ENCODE peak calls at places on chromosome 16, in four cellular contexts. One of them, this sample, is unnamed.

GRCh38 chr16:2904100-2904921 is 7.4 kb upstream of the FLYWCH1 start:
- DNase-seq in HepG2: peak
- DNase-seq in SK-N-SH: peak
- DNase-seq in K562: peak
- DNase-seq in this sample: peak

GRCh38 chr16:78791011-78791410 is 691.6 kb downstream of the WWOX start:
- DNase-seq in HepG2: no peak
- DNase-seq in SK-N-SH: no peak
- DNase-seq in K562: no peak
- DNase-seq in this sample: no peak

GRCh38 chr16:26133401-26133800 is 441.6 kb downstream of the HS3ST4 start:
- DNase-seq in HepG2: no peak
- DNase-seq in SK-N-SH: no peak
- DNase-seq in K562: no peak
- DNase-seq in this sample: no peak

GRCh38 chr16:57038151-57038550 is 48.8 kb downstream of the NLRC5 start:
- DNase-seq in HepG2: no peak
- DNase-seq in SK-N-SH: no peak
- DNase-seq in K562: no peak
- DNase-seq in this sample: no peak

GRCh38 chr16:87951550-87952538 is 610 bp downstream of the BANP start:
- DNase-seq in HepG2: peak
- DNase-seq in SK-N-SH: peak
- DNase-seq in K562: peak
- DNase-seq in this sample: no peak

GRCh38 chr16:57761957-57762356 is 26.4 kb downstream of the KATNB1 start:
- DNase-seq in HepG2: no peak
- DNase-seq in SK-N-SH: no peak
- DNase-seq in K562: no peak
- DNase-seq in this sample: no peak

GRCh38 chr16:2019919-2020831 is 590 bp downstream of the NPW start:
- DNase-seq in HepG2: no peak
- DNase-seq in SK-N-SH: peak
- DNase-seq in K562: peak
- DNase-seq in this sample: peak

GRCh38 chr16:87244646-87245197 is 72.5 kb downstream of the C16orf95 start:
- DNase-seq in HepG2: no peak
- DNase-seq in SK-N-SH: no peak
- DNase-seq in K562: no peak
- DNase-seq in this sample: no peak

GRCh38 chr16:48607056-48607825 is 2.7 kb downstream of the N4BP1 start:
- DNase-seq in HepG2: no peak
- DNase-seq in SK-N-SH: no peak
- DNase-seq in K562: no peak
- DNase-seq in this sample: no peak

GRCh38 chr16:643050-643368 is 1.4 kb downstream of the MCRIP2 start:
- DNase-seq in HepG2: no peak
- DNase-seq in SK-N-SH: no peak
- DNase-seq in K562: peak
- DNase-seq in this sample: no peak

GRCh38 chr16:2497116-2497630 is 16.6 kb upstream of the ATP6V0C start:
- DNase-seq in HepG2: no peak
- DNase-seq in SK-N-SH: peak
- DNase-seq in K562: peak
- DNase-seq in this sample: no peak

GRCh38 chr16:28494141-28494851 is at the start of gene APOBR:
- DNase-seq in HepG2: no peak
- DNase-seq in SK-N-SH: no peak
- DNase-seq in K562: peak
- DNase-seq in this sample: no peak

GRCh38 chr16:2821483-2822157 is 4.6 kb downstream of the PRSS21 start:
- DNase-seq in HepG2: no peak
- DNase-seq in SK-N-SH: peak
- DNase-seq in K562: no peak
- DNase-seq in this sample: no peak

GRCh38 chr16:2032285-2033056 is 5.8 kb downstream of the NHERF2 start:
- DNase-seq in HepG2: no peak
- DNase-seq in SK-N-SH: no peak
- DNase-seq in K562: peak
- DNase-seq in this sample: no peak

GRCh38 chr16:70475054-70475871 is 20.9 kb downstream of the FCSK start:
- DNase-seq in HepG2: no peak
- DNase-seq in SK-N-SH: no peak
- DNase-seq in K562: no peak
- DNase-seq in this sample: no peak

GRCh38 chr16:56675685-56676210 is 6.1 kb downstream of the MT1H start:
- DNase-seq in HepG2: no peak
- DNase-seq in SK-N-SH: no peak
- DNase-seq in K562: peak
- DNase-seq in this sample: peak

GRCh38 chr16:66948034-66948821 is 12.8 kb upstream of the CES3 start:
- DNase-seq in HepG2: no peak
- DNase-seq in SK-N-SH: no peak
- DNase-seq in K562: no peak
- DNase-seq in this sample: no peak

GRCh38 chr16:1941162-1941923 is 1.7 kb downstream of the MSRB1 start:
- DNase-seq in HepG2: peak
- DNase-seq in SK-N-SH: peak
- DNase-seq in K562: peak
- DNase-seq in this sample: peak

GRCh38 chr16:58025351-58026138 is at the start of gene MMP15:
- DNase-seq in HepG2: peak
- DNase-seq in SK-N-SH: peak
- DNase-seq in K562: peak
- DNase-seq in this sample: peak

DNA sequence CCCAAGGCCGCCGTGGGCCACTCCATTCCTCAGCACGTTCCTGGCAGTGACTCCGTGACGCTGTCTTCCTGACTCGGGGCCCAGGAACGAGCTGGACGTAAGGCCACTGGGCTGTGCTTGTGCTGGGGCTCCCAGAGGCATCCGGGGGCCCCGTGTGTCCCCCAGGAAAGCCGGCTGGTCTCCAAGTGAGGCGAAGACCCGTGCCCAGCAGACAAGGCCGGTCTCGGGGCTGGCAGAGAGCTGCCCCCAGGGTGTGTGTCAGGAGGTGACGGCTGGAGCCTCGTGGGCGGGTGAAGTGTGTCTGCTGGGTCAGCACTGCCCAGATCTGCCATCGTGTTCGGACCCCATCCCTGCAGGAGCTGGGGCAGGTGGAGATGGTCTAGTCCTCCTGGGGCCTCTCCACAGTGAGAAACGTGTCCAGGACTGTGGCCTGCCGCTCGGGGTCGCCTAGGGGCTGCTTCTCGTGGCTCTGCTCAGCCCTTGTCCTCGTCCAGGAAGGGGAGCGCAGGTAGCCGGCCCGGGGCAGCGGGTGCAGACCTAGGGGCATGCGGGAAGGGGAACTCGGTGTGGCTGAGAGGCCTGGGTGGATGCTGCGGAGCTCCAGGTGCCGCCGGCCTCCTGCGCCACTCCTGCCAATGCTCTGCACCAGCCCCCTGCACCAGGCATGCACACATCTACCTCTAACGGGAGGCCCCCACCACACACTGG is 13.1 kb downstream of the DBNDD1 start:
- DNase-seq in HepG2: no peak
- DNase-seq in SK-N-SH: no peak
- DNase-seq in K562: no peak
- DNase-seq in this sample: no peak
- TF ChIP-seq FOXJ3 in HepG2: no peak
- TF ChIP-seq FOXJ3 in SK-N-SH: no peak
- TF ChIP-seq FOXJ3 in K562: no peak
- TF ChIP-seq FOXJ3 in this sample: no peak

DNA sequence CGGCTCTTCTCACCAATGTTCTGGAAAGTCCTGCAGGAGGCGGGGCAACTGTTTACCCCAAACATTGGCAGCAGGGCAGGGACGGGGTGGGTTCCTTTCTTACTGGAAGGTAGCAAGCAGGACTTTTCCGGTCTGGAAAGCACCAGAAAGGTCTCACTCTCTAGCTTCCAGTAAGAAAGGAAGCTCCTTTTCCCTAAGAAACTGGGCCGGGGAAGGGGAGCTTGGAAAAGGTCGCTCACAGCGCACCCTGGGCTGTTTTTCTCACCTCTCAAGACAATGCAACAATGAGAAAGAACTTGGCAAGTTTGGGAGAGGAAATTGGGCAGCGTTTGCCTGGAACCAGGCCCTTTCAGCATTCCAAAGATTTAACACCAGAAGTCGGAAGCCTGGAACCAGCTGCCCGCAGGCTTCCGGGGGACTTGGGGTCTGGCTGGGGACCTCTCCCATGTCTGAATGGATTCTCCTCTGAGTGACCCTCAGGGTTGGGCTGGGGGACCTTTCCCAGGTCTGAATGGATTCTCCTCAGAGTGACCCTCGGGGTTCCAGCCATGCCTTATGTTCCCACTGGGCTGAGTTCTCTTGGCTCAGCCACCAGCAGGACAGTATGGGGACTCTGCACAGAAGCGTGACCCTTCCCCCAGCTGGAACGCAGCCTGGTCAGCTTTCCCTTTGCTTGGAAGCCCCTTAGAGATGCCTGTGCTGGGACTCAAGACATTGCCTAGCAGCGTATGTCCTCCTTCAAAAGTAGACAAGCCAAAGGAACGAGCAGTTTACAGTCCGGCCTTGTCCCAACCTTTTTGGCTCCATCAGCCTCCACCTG is 166.5 kb upstream of the PLCG2 start:
- DNase-seq in HepG2: no peak
- DNase-seq in SK-N-SH: no peak
- DNase-seq in K562: no peak
- DNase-seq in this sample: no peak
- TF ChIP-seq FOXJ3 in HepG2: no peak
- TF ChIP-seq FOXJ3 in SK-N-SH: no peak
- TF ChIP-seq FOXJ3 in K562: no peak
- TF ChIP-seq FOXJ3 in this sample: no peak

GRCh38 chr16:84197487-84198128 is 6.7 kb downstream of the ADAD2 start:
- DNase-seq in HepG2: no peak
- DNase-seq in SK-N-SH: no peak
- DNase-seq in K562: no peak
- DNase-seq in this sample: no peak

GRCh38 chr16:84195201-84196093 is 4.5 kb downstream of the ADAD2 start:
- DNase-seq in HepG2: no peak
- DNase-seq in SK-N-SH: no peak
- DNase-seq in K562: no peak
- DNase-seq in this sample: no peak

GRCh38 chr16:84196101-84196500 is 5.1 kb downstream of the ADAD2 start:
- DNase-seq in HepG2: no peak
- DNase-seq in SK-N-SH: no peak
- DNase-seq in K562: no peak
- DNase-seq in this sample: no peak

GRCh38 chr16:84198401-84198800 is 7.4 kb downstream of the ADAD2 start:
- DNase-seq in HepG2: no peak
- DNase-seq in SK-N-SH: no peak
- DNase-seq in K562: no peak
- DNase-seq in this sample: no peak

GRCh38 chr16:84196727-84197486 is 6.0 kb downstream of the ADAD2 start:
- DNase-seq in HepG2: no peak
- DNase-seq in SK-N-SH: no peak
- DNase-seq in K562: no peak
- DNase-seq in this sample: no peak
- TF ChIP-seq FOXJ3 in HepG2: no peak
- TF ChIP-seq FOXJ3 in SK-N-SH: no peak
- TF ChIP-seq FOXJ3 in K562: no peak
- TF ChIP-seq FOXJ3 in this sample: no peak

DNA sequence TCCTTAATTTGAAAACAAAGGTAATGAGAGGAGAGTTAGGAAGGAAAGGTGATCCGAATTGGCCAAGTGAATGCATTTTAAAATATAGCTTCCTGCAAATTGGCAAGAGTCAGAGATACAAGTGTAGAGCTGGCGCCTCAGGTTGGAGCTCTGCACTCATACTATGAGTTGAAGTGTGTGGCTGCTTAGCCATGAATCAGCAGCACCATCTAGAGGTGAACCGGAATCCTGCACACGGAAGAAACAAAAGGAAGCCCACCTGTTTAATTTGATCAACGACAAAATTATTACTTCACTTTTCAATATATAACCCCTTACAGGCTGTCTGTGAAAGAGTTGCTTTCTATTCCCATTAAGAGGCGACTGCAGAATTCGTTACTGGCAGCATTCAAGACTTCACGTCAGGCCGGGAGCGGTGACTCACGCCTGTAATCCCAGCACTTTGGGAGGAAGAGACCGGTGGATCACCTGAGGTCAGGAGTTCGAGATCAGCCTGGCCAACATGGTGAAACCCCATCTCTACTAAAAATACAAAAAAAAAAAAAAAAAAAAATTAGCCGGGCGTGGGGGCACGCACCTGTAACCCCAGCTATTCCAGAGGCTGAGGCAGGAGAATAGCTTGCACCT is 1253.7 kb upstream of the CDH8 start:
- DNase-seq in HepG2: peak
- DNase-seq in SK-N-SH: peak
- DNase-seq in K562: peak
- DNase-seq in this sample: peak
- TF ChIP-seq FOXJ3 in HepG2: no peak
- TF ChIP-seq FOXJ3 in SK-N-SH: no peak
- TF ChIP-seq FOXJ3 in K562: no peak
- TF ChIP-seq FOXJ3 in this sample: no peak

DNA sequence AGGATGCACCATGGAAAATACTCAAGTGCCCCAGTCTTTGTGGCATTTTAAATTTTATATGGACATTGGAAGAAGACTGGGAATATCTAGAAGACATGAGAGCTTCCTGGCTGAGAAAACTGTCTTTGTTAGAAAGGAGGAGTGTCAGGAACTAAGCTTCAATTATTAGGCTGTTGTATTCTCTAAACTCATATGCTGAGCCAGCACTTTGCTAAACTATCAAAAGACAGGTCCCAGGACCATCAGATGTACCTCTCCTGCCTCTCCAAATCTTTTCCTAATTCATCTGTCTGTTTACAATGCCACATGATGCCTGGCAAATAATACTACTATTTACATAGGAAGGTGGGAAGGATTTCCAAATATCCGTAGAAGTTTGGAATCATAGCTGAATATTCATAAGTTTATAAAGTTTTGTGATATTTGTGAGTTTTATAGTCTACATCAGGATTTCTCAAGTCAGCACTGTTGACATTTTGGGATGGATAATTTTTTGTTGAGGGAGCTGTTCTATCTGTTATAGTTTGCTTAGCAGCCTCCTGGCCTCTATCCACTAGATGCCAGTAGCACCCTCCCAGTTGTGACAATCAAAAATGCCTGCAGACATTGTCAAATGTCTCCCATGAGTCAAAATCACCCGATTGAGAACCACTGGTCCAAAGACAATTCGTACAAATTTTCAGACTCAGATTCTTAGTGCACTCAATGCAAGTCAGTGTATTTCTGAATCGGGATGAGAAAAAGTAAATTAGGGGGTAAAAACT is 61.2 kb upstream of the NETO2 start:
- DNase-seq in HepG2: no peak
- DNase-seq in SK-N-SH: no peak
- DNase-seq in K562: no peak
- DNase-seq in this sample: no peak
- TF ChIP-seq FOXJ3 in HepG2: no peak
- TF ChIP-seq FOXJ3 in SK-N-SH: no peak
- TF ChIP-seq FOXJ3 in K562: no peak
- TF ChIP-seq FOXJ3 in this sample: no peak